ENCODE peak calls at places on chromosomes 4 and X, in eight cellular contexts. J is CD4-positive, alpha-beta memory T cell; W is RWPE2; X is ovary; I is stomach; G is aorta; N is colonic mucosa; O is HCT116. L is an unnamed sample. For H3K4me1, the result is how much of the 10 kb centered on the place peaks cover.

GRCh38 chr4:83022724-83023427 is 12.1 kb upstream of the COPS4 start:
- DNase-seq in J (no peak), W (no peak), X (no peak), I (no peak), G (no peak), N (no peak), O (no peak), L (no peak)

GRCh38 chrX:68834371-68835103 is 5.7 kb downstream of the EFNB1 start:
- DNase-seq in J (no peak), W (no peak), X (no peak), I (no peak), G (peak), N (peak), O (no peak), L (peak)

GRCh38 chr4:150501019-150501727 is 80.8 kb upstream of the MAB21L2 start:
- DNase-seq in J (no peak), W (no peak), X (no peak), I (no peak), G (no peak), N (no peak), O (no peak), L (no peak)

GRCh38 chrX:9249452-9249851 is 215.4 kb upstream of the TBL1X start:
- DNase-seq in J (no peak), W (no peak), X (no peak), I (no peak), G (no peak), N (no peak), O (no peak), L (no peak)

GRCh38 chr4:87632469-87632868 is 17.6 kb upstream of the DMP1 start:
- DNase-seq in J (no peak), W (no peak), X (no peak), I (no peak), G (no peak), N (no peak), O (no peak), L (no peak)

GRCh38 chrX:111170017-111170416 is 74.0 kb downstream of the PAK3 start:
- DNase-seq in J (no peak), W (no peak), X (no peak), I (no peak), G (no peak), N (no peak), O (no peak), L (peak)

GRCh38 chrX:32530802-32531403 is 680.4 kb downstream of the DMD start:
- DNase-seq in J (peak), W (no peak), X (peak), I (no peak), G (no peak), N (peak), O (no peak), L (peak)

GRCh38 chrX:30141966-30142365 is 73.4 kb upstream of the MAGEB2 start:
- DNase-seq in J (no peak), W (no peak), X (no peak), I (no peak), G (no peak), N (no peak), O (peak), L (no peak)

GRCh38 chr4:15100380-15100779 is 98.1 kb downstream of the CPEB2 start:
- DNase-seq in J (no peak), W (no peak), X (no peak), I (no peak), G (no peak), N (no peak), O (no peak), L (peak)

GRCh38 chrX:74835566-74835965 is 89.7 kb downstream of the NEXMIF start:
- DNase-seq in J (no peak), W (no peak), X (no peak), I (peak), G (no peak), N (no peak), O (no peak), L (no peak)

GRCh38 chrX:46713672-46714487 is 45.0 kb downstream of the SLC9A7 start:
- DNase-seq in J (no peak), W (no peak), X (no peak), I (no peak), G (no peak), N (no peak), O (no peak), L (no peak)

GRCh38 chrX:136273986-136274385 is 22.8 kb upstream of the MAP7D3 start:
- DNase-seq in J (no peak), W (no peak), X (no peak), I (no peak), G (no peak), N (no peak), O (no peak), L (peak)

GRCh38 chr4:20809796-20810195 is 109.5 kb downstream of the PACRGL start:
- DNase-seq in J (no peak), W (peak), X (no peak), I (no peak), G (no peak), N (no peak), O (peak), L (no peak)

GRCh38 chr4:81052119-81053068 is 21.9 kb downstream of the BMP3 start:
- DNase-seq in J (peak), W (no peak), X (peak), I (peak), G (no peak), N (peak), O (peak), L (peak)

GRCh38 chr4:90840828-90841227 is 713.6 kb downstream of the CCSER1 start:
- DNase-seq in J (no peak), W (no peak), X (no peak), I (no peak), G (no peak), N (no peak), O (no peak), L (no peak)

GRCh38 chr4:158729716-158730559 is 6.7 kb upstream of the PPID start:
- DNase-seq in J (peak), W (no peak), X (peak), I (peak), G (peak), N (peak), O (peak), L (peak)

GRCh38 chr4:20017035-20017434 is 234.7 kb upstream of the SLIT2 start:
- DNase-seq in J (no peak), W (no peak), X (no peak), I (no peak), G (no peak), N (no peak), O (no peak), L (no peak)

GRCh38 chr4:153326513-153326912 is 18.0 kb upstream of the MND1 start:
- DNase-seq in J (no peak), W (no peak), X (no peak), I (peak), G (no peak), N (peak), O (peak), L (no peak)

GRCh38 chr4:83237591-83237990 is 47.0 kb downstream of the COQ2 start:
- DNase-seq in J (no peak), W (no peak), X (no peak), I (no peak), G (no peak), N (no peak), O (no peak), L (no peak)

GRCh38 chr4:40255722-40256281 is 59.0 kb downstream of the RHOH start:
- DNase-seq in J (no peak), W (no peak), X (no peak), I (no peak), G (no peak), N (no peak), O (peak), L (peak)

GRCh38 chr4:150325872-150326271 is 247.6 kb downstream of the DCLK2 start:
- DNase-seq in J (no peak), W (no peak), X (no peak), I (no peak), G (no peak), N (no peak), O (no peak), L (no peak)

GRCh38 chr4:2487632-2488031 is 18.7 kb downstream of the RNF4 start:
- DNase-seq in J (no peak), W (no peak), X (no peak), I (no peak), G (peak), N (no peak), O (no peak), L (no peak)
- H3K4me1 ChIP-seq in J (half or more), W (under half), X (under half), I (half or more), G (under half), N (under half), O (under half), L (under half)

GRCh38 chr4:140238353-140239041 is 84.5 kb upstream of the MAML3 start:
- DNase-seq in J (no peak), W (no peak), X (peak), I (peak), G (peak), N (peak), O (no peak), L (peak)
- H3K4me3 ChIP-seq in J (no peak), W (no peak), X (no peak), I (peak), G (no peak), N (no peak), O (no peak), L (no peak)

DNA sequence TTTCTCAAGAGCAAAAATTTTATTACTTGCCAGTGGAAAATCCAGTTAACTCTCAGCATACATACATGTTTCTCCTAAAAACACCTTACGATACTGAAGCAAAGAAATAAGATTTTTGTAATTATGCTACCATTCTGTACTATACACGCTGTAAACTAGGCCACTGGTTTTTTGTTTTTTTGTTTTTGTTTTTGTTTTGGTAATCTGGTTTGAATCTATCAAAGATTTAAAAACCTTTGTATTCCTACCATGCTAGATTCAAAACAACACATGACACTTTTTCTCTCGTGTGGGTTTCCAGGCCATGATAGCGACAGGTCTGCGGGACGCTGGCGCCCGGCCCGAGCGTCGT is 778 bp downstream of the TMEM192 start:
- DNase-seq in J (no peak), W (no peak), X (no peak), I (no peak), G (no peak), N (no peak), O (no peak), L (no peak)
- H3K27ac ChIP-seq in J (peak), W (no peak), X (peak), I (peak), G (peak), N (peak), O (peak), L (peak)

GRCh38 chr4:65046496-65047101 is 623.7 kb downstream of the EPHA5 start:
- DNase-seq in J (no peak), W (no peak), X (no peak), I (no peak), G (no peak), N (no peak), O (no peak), L (no peak)
- H3K4me1 ChIP-seq in J (under half), W (under half), X (under half), I (under half), G (under half), N (under half), O (under half), L (under half)

GRCh38 chr4:156594619-156595018 is 377.0 kb downstream of the PDGFC start:
- DNase-seq in J (no peak), W (no peak), X (peak), I (peak), G (peak), N (peak), O (no peak), L (no peak)
- H3K4me3 ChIP-seq in J (no peak), W (no peak), X (no peak), I (no peak), G (no peak), N (no peak), O (no peak), L (no peak)

L was measured in small intestine.